ENCODE peak calls at places on chromosome 18, in four cellular contexts. G is upper lobe of right lung, Y is ACHN, S is HEK293T. M is an unnamed sample.

GRCh38 chr18:10202947-10203346 is 251.5 kb upstream of the APCDD1 start:
- DNase-seq in G (no peak), Y (no peak), S (no peak), M (no peak)

GRCh38 chr18:60452424-60452823 is 79.8 kb upstream of the MC4R start:
- DNase-seq in G (no peak), Y (no peak), S (no peak), M (no peak)

GRCh38 chr18:944440-944839 is 39.8 kb downstream of the ADCYAP1 start:
- DNase-seq in G (no peak), Y (peak), S (no peak), M (peak)

GRCh38 chr18:42363446-42363845 is 408.4 kb downstream of the PIK3C3 start:
- DNase-seq in G (no peak), Y (no peak), S (no peak), M (no peak)

GRCh38 chr18:75297731-75298130 is 87.1 kb downstream of the TSHZ1 start:
- DNase-seq in G (no peak), Y (no peak), S (no peak), M (no peak)

GRCh38 chr18:79616651-79617518 is 62.7 kb upstream of the CTDP1 start:
- DNase-seq in G (peak), Y (no peak), S (no peak), M (no peak)

GRCh38 chr18:36199691-36200295 is 12.5 kb downstream of the MOCOS start:
- DNase-seq in G (no peak), Y (no peak), S (no peak), M (no peak)

GRCh38 chr18:23667114-23667513 is 4.4 kb upstream of the ANKRD29 start:
- DNase-seq in G (no peak), Y (no peak), S (no peak), M (no peak)

GRCh38 chr18:23380817-23381216 is 72.3 kb upstream of the RIOK3 start:
- DNase-seq in G (no peak), Y (no peak), S (no peak), M (no peak)

GRCh38 chr18:8424481-8424880 is 184.8 kb upstream of the RAB12 start:
- DNase-seq in G (no peak), Y (no peak), S (no peak), M (no peak)

GRCh38 chr18:23890589-23890988 is 124.0 kb upstream of the TTC39C start:
- DNase-seq in G (no peak), Y (peak), S (no peak), M (no peak)